ENCODE peak calls at places on chromosomes 11 and 22, in four cellular contexts. K is IMR-90, Z is GM12878, O is endothelial cell of umbilical vein. Q is an unnamed sample.
A peak's percentile ranks its signal among the peaks of the same experiment; 100 is the strongest.

GRCh38 chr11:32374261-32374711 is 61.1 kb downstream of the WT1 start:
- DNase-seq in K (peak; percentile 15), Z (peak; percentile 25), O (peak; percentile 35), Q (peak; percentile 76)

GRCh38 chr11:35250631-35251030 is 111.7 kb downstream of the CD44 start:
- DNase-seq in O (no peak), Z (no peak), K (no peak), Q (no peak)

GRCh38 chr22:17952273-17952801 is 72.0 kb downstream of the MICAL3 start:
- DNase-seq in O (no peak), K (no peak), Z (no peak), Q (no peak)

GRCh38 chr22:33361581-33361980 is 303.4 kb upstream of the SYN3 start:
- DNase-seq in O (no peak), Z (no peak), K (peak; percentile 39), Q (no peak)

GRCh38 chr11:122700676-122701075 is 45.2 kb downstream of the UBASH3B start:
- DNase-seq in K (no peak), Z (no peak), O (no peak), Q (no peak)

GRCh38 chr11:61111786-61112517 is 9.7 kb downstream of the CD5 start:
- DNase-seq in Z (no peak), O (no peak), K (no peak), Q (no peak)

GRCh38 chr22:20213833-20214708 is 54.0 kb downstream of the RTN4R start:
- DNase-seq in O (no peak), Z (no peak), K (no peak), Q (no peak)

GRCh38 chr11:94574193-94574961 is 7.2 kb downstream of the PIWIL4 start:
- DNase-seq in Z (no peak), O (no peak), K (peak; percentile 90), Q (no peak)

GRCh38 chr22:48389916-48390315 is 1437.8 kb downstream of the BRD1 start:
- DNase-seq in O (no peak), Z (no peak), K (no peak), Q (no peak)

GRCh38 chr11:83827940-83828554 is 541.9 kb upstream of the CCDC90B start:
- DNase-seq in O (peak; percentile 43), K (peak; percentile 52), Z (no peak), Q (peak; percentile 19)

GRCh38 chr11:9858822-9859221 is 194.9 kb downstream of the SWAP70 start:
- DNase-seq in Z (no peak), O (peak; percentile 55), K (peak; percentile 50), Q (peak; percentile 11)

GRCh38 chr22:38027487-38027886 is 29.7 kb upstream of the PICK1 start:
- DNase-seq in K (no peak), Z (no peak), O (no peak), Q (no peak)

GRCh38 chr11:118605116-118605867 is 2.1 kb upstream of the PHLDB1 start:
- DNase-seq in Z (no peak), K (peak; percentile 94), O (peak; percentile 55), Q (peak; percentile 86)

GRCh38 chr22:41435560-41435959 is 11.0 kb downstream of the TOB2 start:
- DNase-seq in Z (no peak), K (no peak), O (no peak), Q (peak; percentile 9)

GRCh38 chr22:49598338-49598737 is 229.3 kb downstream of the BRD1 start:
- DNase-seq in K (no peak), Z (no peak), O (no peak), Q (no peak)

GRCh38 chr11:117807482-117808272 is 10.7 kb upstream of the DSCAML1 start:
- DNase-seq in O (peak; percentile 47), K (peak; percentile 51), Z (no peak), Q (peak; percentile 81)

GRCh38 chr11:111808063-111808588 is 41.9 kb upstream of the PPP2R1B start:
- DNase-seq in K (no peak), Z (no peak), O (no peak), Q (no peak)

GRCh38 chr11:18011633-18012313 is 1.1 kb downstream of the SERGEF start:
- DNase-seq in O (no peak), Z (no peak), K (no peak), Q (peak; percentile 36)
- TF ChIP-seq FOS in O (no peak), Z (no peak), K (no peak), Q (no peak)

GRCh38 chr22:45233827-45234226 is 6.9 kb downstream of the KIAA0930 start:
- DNase-seq in K (no peak), O (no peak), Z (no peak), Q (no peak)

GRCh38 chr22:45237065-45237990 is 3.4 kb downstream of the KIAA0930 start:
- DNase-seq in Z (no peak), K (no peak), O (no peak), Q (no peak)

GRCh38 chr22:45233386-45233785 is 7.3 kb downstream of the KIAA0930 start:
- DNase-seq in Z (no peak), O (no peak), K (no peak), Q (no peak)

GRCh38 chr22:45235851-45236342 is 4.8 kb downstream of the KIAA0930 start:
- DNase-seq in Z (no peak), K (no peak), O (no peak), Q (no peak)

DNA sequence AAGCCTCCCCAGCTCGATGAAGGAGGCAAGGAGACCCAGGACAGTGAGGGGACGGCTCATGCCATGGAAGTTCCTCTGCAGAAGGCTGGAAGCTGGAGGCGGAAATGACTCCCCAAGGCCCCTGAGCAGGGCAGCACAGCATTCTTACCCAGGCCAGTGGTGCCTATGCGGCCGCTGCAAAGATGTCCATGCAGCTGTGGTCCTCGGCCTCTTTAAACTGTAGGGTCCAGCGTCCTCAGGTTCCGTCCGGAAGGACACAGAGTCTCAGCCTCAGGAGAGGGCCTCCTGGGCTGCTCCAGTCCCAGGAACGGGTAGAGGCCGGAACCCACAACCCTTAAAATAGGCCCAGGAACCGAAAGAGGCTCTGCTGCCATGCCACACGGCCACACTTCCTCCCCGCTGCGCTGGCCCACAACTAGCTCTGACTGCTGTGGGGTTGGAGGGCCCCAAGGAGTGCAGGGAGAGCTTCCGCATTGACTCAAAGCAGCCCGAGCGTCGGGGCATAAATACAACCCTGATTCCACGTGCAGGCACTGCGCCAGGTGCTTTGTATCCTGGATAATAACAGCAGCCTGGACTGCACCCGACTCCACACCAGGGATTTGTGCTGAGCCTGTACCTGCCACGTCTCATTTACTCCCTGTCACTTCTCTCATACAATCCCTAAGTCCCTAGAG is 5.5 kb downstream of the KIAA0930 start:
- DNase-seq in O (no peak), K (no peak), Z (peak; percentile 81), Q (no peak)
- TF ChIP-seq FOS in O (no peak), K (no peak), Z (no peak), Q (no peak)

GRCh38 chr11:47881145-47881544 is 33.0 kb upstream of the NUP160 start:
- DNase-seq in Z (no peak), O (no peak), K (no peak), Q (no peak)
- TF ChIP-seq FOS in Z (no peak), O (no peak), K (no peak), Q (no peak)

GRCh38 chr11:3959918-3960295 is 104.4 kb downstream of the STIM1 start:
- DNase-seq in Z (no peak), O (no peak), K (peak; percentile 25), Q (no peak)
- TF ChIP-seq FOS in Z (no peak), O (no peak), K (no peak), Q (no peak)

GRCh38 chr11:102472127-102472526 is 19.6 kb upstream of the TMEM123 start:
- DNase-seq in O (no peak), Z (no peak), K (no peak), Q (no peak)

GRCh38 chr11:102476069-102476468 is 23.5 kb upstream of the TMEM123 start:
- DNase-seq in O (no peak), K (peak; percentile 68), Z (no peak), Q (no peak)

GRCh38 chr11:102476812-102477211 is 24.2 kb upstream of the TMEM123 start:
- DNase-seq in Z (no peak), K (peak; percentile 22), O (peak; percentile 34), Q (peak; percentile 43)

GRCh38 chr11:102471474-102471873 is 18.9 kb upstream of the TMEM123 start:
- DNase-seq in O (no peak), Z (no peak), K (no peak), Q (no peak)

GRCh38 chr11:102473543-102473942 is 21.0 kb upstream of the TMEM123 start:
- DNase-seq in Z (no peak), K (no peak), O (no peak), Q (no peak)
- TF ChIP-seq FOS in Z (no peak), K (no peak), O (no peak), Q (no peak)

GRCh38 chr11:2302844-2303626 is 1.2 kb downstream of the TSPAN32 start:
- DNase-seq in O (no peak), K (no peak), Z (no peak), Q (no peak)

GRCh38 chr11:2300290-2300935 is 1.3 kb downstream of the C11orf21 start:
- DNase-seq in O (no peak), K (no peak), Z (no peak), Q (no peak)

GRCh38 chr11:2300936-2301630 is 635 bp downstream of the C11orf21 start:
- DNase-seq in K (no peak), O (no peak), Z (no peak), Q (no peak)

GRCh38 chr11:2302280-2302843 is 549 bp downstream of the TSPAN32 start:
- DNase-seq in O (no peak), K (no peak), Z (no peak), Q (peak; percentile 53)

DNA sequence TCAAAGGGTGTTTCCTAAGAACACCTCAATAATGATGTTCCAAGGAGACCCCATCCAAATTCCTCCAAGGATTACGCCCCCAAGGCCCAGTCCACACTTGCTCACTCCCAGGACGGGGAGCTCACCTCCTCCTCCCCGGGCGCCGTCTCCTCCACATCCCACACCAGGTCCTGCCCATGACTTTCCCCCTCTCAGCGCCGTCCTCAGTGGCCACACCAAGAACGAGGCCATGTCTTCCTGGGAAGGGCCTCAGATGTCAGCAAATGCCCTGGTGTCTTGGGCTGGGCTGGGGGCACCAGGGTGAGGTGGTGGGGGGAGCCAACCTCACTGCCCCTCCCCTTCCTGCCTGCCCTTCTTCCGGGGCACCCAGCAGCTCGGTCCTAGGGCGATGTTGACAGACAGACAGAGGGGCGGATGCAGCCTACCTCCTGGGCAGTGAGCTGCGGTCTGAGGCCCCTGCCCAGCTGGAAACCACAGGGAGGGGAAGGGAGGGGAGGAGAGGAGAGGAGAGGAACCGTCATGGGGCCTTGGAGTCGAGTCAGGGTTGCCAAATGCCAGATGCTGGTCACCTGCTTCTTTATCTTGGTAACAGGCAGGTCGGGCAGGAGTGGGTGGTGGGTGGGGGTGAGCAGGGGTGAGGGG is at the start of the genes C11orf21 and TSPAN32:
- DNase-seq in K (peak; percentile 3), O (no peak), Z (no peak), Q (peak; percentile 81)
- TF ChIP-seq FOS in K (no peak), O (no peak), Z (no peak), Q (no peak)

DNA sequence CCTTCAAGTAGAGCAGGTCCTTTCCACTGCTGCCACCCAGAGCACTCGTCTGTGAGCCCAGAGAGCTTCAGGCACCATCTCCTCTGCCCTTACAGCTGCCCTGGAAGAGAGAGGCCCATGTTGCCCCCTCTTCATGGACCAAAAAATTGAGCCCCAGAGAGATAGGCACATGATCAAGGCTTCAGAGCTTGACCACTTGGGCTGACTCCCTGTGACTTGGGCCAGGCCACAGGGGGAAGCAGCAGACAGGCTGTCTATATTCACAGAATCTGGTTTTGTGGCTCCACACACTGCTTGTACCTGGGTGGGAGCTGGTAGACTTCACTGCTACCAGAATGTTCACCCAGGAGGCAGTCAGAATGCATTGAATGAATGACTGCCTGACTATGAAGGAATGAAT is 58.2 kb downstream of the SMIM38 start:
- DNase-seq in O (no peak), K (no peak), Z (no peak), Q (no peak)
- TF ChIP-seq FOS in O (no peak), K (no peak), Z (no peak), Q (no peak)

Q was measured in K562.